ENCODE peak calls at places on chromosome 6, in four cellular contexts. P, T, S and Y are unnamed samples.

GRCh38 chr6:63923139-63923739 is 287.6 kb downstream of the PHF3 start:
- DNase-seq in P (peak), T (no peak), S (no peak), Y (peak)

GRCh38 chr6:131367206-131367873 is 205.7 kb upstream of the ARG1 start:
- DNase-seq in P (no peak), T (no peak), S (no peak), Y (peak)

GRCh38 chr6:46899636-46900035 is 22.1 kb downstream of the ADGRF5 start:
- DNase-seq in P (no peak), T (no peak), S (no peak), Y (no peak)

GRCh38 chr6:142886431-142887170 is 58.4 kb downstream of the HIVEP2 start:
- DNase-seq in P (no peak), T (no peak), S (peak), Y (peak)

GRCh38 chr6:692356-692851 is 535 bp downstream of the EXOC2 start:
- DNase-seq in P (peak), T (no peak), S (peak), Y (peak)

GRCh38 chr6:69865126-69865525 is 1.2 kb upstream of the COL19A1 start:
- DNase-seq in P (no peak), T (no peak), S (no peak), Y (no peak)

GRCh38 chr6:70110128-70111022 is 192.5 kb downstream of the COL9A1 start:
- DNase-seq in P (no peak), T (no peak), S (no peak), Y (no peak)

GRCh38 chr6:75602164-75602896 is 650 bp downstream of the SENP6 start:
- DNase-seq in P (peak), T (no peak), S (no peak), Y (no peak)

GRCh38 chr6:102986086-102986485 is 1592.6 kb downstream of the GRIK2 start:
- DNase-seq in P (no peak), T (no peak), S (no peak), Y (no peak)

GRCh38 chr6:20564269-20564668 is 30.0 kb downstream of the CDKAL1 start:
- DNase-seq in P (no peak), T (no peak), S (no peak), Y (no peak)

GRCh38 chr6:25042599-25042936 is 106.8 kb upstream of the RIPOR2 start:
- DNase-seq in P (no peak), T (no peak), S (no peak), Y (no peak)

GRCh38 chr6:161029195-161029809 is 37.7 kb downstream of the MAP3K4 start:
- DNase-seq in P (no peak), T (no peak), S (peak), Y (no peak)

GRCh38 chr6:129644567-129645015 is 65.4 kb downstream of the ARHGAP18 start:
- DNase-seq in P (no peak), T (no peak), S (no peak), Y (peak)

GRCh38 chr6:217048-217659 is 75.1 kb upstream of the DUSP22 start:
- DNase-seq in P (peak), T (peak), S (peak), Y (peak)

GRCh38 chr6:165774903-165775608 is 112.0 kb upstream of the PDE10A start:
- DNase-seq in P (no peak), T (no peak), S (no peak), Y (peak)

GRCh38 chr6:12418946-12419345 is 128.8 kb downstream of the EDN1 start:
- DNase-seq in P (no peak), T (no peak), S (no peak), Y (no peak)

GRCh38 chr6:53982361-53983050 is 128.7 kb upstream of the MLIP start:
- DNase-seq in P (no peak), T (no peak), S (no peak), Y (no peak)

GRCh38 chr6:99393366-99393697 is 663 bp downstream of the COQ3 start:
- DNase-seq in P (no peak), T (no peak), S (no peak), Y (no peak)

GRCh38 chr6:111382476-111383294 is 100.3 kb downstream of the REV3L start:
- DNase-seq in P (no peak), T (no peak), S (no peak), Y (no peak)
- TF ChIP-seq TCF12 in P (no peak), T (no peak), S (no peak), Y (no peak)

GRCh38 chr6:138560130-138560850 is 61.0 kb upstream of the NHSL1 start:
- DNase-seq in P (no peak), T (no peak), S (no peak), Y (peak)
- TF ChIP-seq TCF12 in P (no peak), T (no peak), S (no peak), Y (no peak)

GRCh38 chr6:151087861-151088598 is 151.7 kb upstream of the AKAP12 start:
- DNase-seq in P (no peak), T (no peak), S (no peak), Y (peak)
- TF ChIP-seq TCF12 in P (no peak), T (no peak), S (no peak), Y (no peak)

GRCh38 chr6:6986373-6986772 is 121.4 kb upstream of the RREB1 start:
- DNase-seq in P (no peak), T (no peak), S (no peak), Y (no peak)
- TF ChIP-seq TCF12 in P (no peak), T (no peak), S (no peak), Y (no peak)

GRCh38 chr6:164104432-164104831 is 689.9 kb downstream of the QKI start:
- DNase-seq in P (no peak), T (no peak), S (no peak), Y (no peak)

GRCh38 chr6:164105705-164106104 is 691.2 kb downstream of the QKI start:
- DNase-seq in P (no peak), T (no peak), S (no peak), Y (no peak)

GRCh38 chr6:164108092-164108491 is 693.6 kb downstream of the QKI start:
- DNase-seq in P (no peak), T (no peak), S (no peak), Y (no peak)

GRCh38 chr6:164107297-164107995 is 692.9 kb downstream of the QKI start:
- DNase-seq in P (no peak), T (no peak), S (no peak), Y (no peak)

GRCh38 chr6:164106345-164106769 is 691.8 kb downstream of the QKI start:
- DNase-seq in P (peak), T (no peak), S (no peak), Y (peak)
- TF ChIP-seq TCF12 in P (no peak), T (no peak), S (no peak), Y (no peak)

GRCh38 chr6:116059713-116060571 is 749 bp downstream of the FRK start:
- DNase-seq in P (no peak), T (no peak), S (peak), Y (peak)

GRCh38 chr6:116064626-116065025 is 3.9 kb upstream of the FRK start:
- DNase-seq in P (no peak), T (no peak), S (no peak), Y (no peak)

GRCh38 chr6:116062496-116062895 is 1.8 kb upstream of the FRK start:
- DNase-seq in P (no peak), T (no peak), S (no peak), Y (no peak)

GRCh38 chr6:116057766-116058165 is 2.9 kb downstream of the FRK start:
- DNase-seq in P (no peak), T (no peak), S (no peak), Y (no peak)

GRCh38 chr6:116060572-116061283 is at the start of gene FRK:
- DNase-seq in P (no peak), T (no peak), S (no peak), Y (peak)
- TF ChIP-seq TCF12 in P (no peak), T (no peak), S (no peak), Y (no peak)

DNA sequence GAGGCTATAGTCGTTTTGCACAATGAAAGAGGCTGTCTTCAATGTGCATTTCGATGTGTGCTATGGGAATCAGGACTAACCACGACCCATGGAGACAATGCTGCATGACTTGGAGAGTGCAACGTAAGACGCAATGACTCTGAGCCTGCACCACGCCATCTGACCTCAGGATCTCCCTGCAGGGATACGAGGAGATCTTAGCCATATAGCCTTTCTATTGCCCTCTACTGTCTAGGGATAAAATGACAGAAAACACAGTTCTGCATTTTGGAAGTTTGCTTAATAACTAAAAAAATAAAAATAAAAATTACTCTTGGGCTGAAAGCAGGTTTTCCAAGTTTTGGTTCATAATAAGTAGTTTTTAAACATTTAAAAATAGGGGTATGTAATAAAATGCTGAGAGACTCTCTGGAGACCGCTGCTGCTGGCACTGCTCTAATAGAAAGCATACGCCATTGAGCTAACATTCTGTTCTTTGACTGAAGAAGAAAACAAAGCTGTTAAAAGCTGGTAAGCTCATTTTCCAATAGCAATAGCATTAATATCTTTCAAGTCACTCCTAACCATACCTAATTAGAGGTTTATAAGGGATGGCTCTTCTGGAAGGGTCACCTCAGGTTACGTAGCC is 87.2 kb downstream of the PDE7B start:
- DNase-seq in P (peak), T (no peak), S (no peak), Y (peak)
- TF ChIP-seq TCF12 in P (no peak), T (no peak), S (no peak), Y (no peak)

GRCh38 chr6:30826961-30827342 is 57.4 kb upstream of the DDR1 start:
- DNase-seq in P (no peak), T (no peak), S (no peak), Y (peak)
- TF ChIP-seq TCF12 in P (no peak), T (no peak), S (no peak), Y (no peak)

GRCh38 chr6:97322811-97323210 is 39.8 kb upstream of the MMS22L start:
- DNase-seq in P (no peak), T (no peak), S (no peak), Y (no peak)

GRCh38 chr6:97316982-97317381 is 34.0 kb upstream of the MMS22L start:
- DNase-seq in P (no peak), T (no peak), S (no peak), Y (no peak)

DNA sequence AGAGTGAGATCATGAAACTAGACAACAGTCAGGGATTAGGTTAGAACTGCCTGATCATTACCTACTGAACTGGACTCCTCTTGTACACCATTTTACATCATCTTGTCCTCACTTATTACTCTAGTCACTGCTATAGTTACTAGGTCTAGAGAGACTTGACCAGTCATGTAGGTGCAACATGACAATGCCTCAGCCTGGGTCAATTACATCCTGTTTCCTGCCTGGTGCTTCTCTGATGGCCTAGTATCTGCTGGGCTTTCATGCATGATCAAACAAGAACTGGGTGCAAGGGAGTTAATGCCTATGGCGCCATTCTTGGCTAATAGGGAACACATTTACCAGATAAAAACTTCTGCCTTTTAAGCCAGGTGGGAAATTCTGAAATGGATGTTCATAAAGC is 39.2 kb upstream of the MMS22L start:
- DNase-seq in P (no peak), T (no peak), S (no peak), Y (no peak)
- TF ChIP-seq TCF12 in P (no peak), T (no peak), S (no peak), Y (no peak)

GRCh38 chr6:33672808-33673207 is 38.7 kb downstream of the UQCC2 start:
- DNase-seq in P (peak), T (no peak), S (no peak), Y (peak)
- TF ChIP-seq TCF12 in P (peak), T (no peak), S (no peak), Y (no peak)